ENCODE peak calls at places on chromosome 5, in nine cellular contexts. S is progenitor cell of endocrine pancreas; M is HFF-Myc; Z is activated T-cell treated with anti-CD3 and anti-CD28 coated beads, Interleukin-2, amount 50 U/mL, for 4 hours; E is mesenteric fat pad; W is colonic mucosa; H is NCI-H774; T is NCI-H2081; Y is SW 1271. O is an unnamed sample.

GRCh38 chr5:5374034-5374715 is 48.3 kb upstream of the ICE1 start:
- DNase-seq in S (no peak), Y (no peak), M (no peak), Z (no peak), H (no peak), E (no peak), W (no peak), T (no peak), O (peak; percentile 22)

GRCh38 chr5:136420168-136420916 is 55.0 kb upstream of the TRPC7 start:
- DNase-seq in Y (no peak), M (no peak), E (no peak), H (peak; percentile 34), S (no peak), Z (no peak), W (no peak), T (peak; percentile 81), O (no peak)

GRCh38 chr5:105659396-105659795 is 2011.3 kb downstream of the EFNA5 start:
- DNase-seq in T (no peak), S (no peak), Z (no peak), W (no peak), H (no peak), M (no peak), E (no peak), Y (no peak), O (no peak)

GRCh38 chr5:54624671-54625583 is 107.4 kb downstream of the SNX18 start:
- DNase-seq in Z (no peak), M (no peak), H (no peak), W (no peak), S (no peak), T (no peak), Y (no peak), E (no peak), O (peak; percentile 79)

GRCh38 chr5:158874814-158875213 is 224.9 kb downstream of the EBF1 start:
- DNase-seq in T (peak; percentile 2), Z (no peak), E (no peak), S (no peak), M (no peak), Y (no peak), H (no peak), W (no peak), O (peak; percentile 40)

GRCh38 chr5:81789033-81789432 is 38.1 kb upstream of the SSBP2 start:
- DNase-seq in E (no peak), M (no peak), S (no peak), T (no peak), H (no peak), W (no peak), Z (no peak), Y (no peak), O (peak; percentile 29)

GRCh38 chr5:59180515-59180914 is 597.6 kb downstream of the RAB3C start:
- DNase-seq in S (no peak), M (no peak), Y (no peak), E (no peak), H (no peak), T (no peak), Z (no peak), W (no peak), O (no peak)

GRCh38 chr5:154312571-154312970 is 122.0 kb downstream of the GALNT10 start:
- DNase-seq in Y (no peak), E (no peak), S (no peak), Z (no peak), M (no peak), W (no peak), T (no peak), H (no peak), O (peak; percentile 31)

GRCh38 chr5:126881821-126882220 is 104.9 kb downstream of the LMNB1 start:
- DNase-seq in H (no peak), W (no peak), Y (no peak), Z (no peak), S (no peak), M (no peak), E (no peak), T (no peak), O (no peak)

GRCh38 chr5:170315154-170315553 is 17.6 kb upstream of the LCP2 start:
- DNase-seq in T (no peak), S (no peak), Z (no peak), Y (no peak), W (no peak), E (no peak), M (no peak), H (no peak), O (peak; percentile 60)

GRCh38 chr5:132298813-132299212 is 4.6 kb downstream of the SLC22A4 start:
- DNase-seq in E (no peak), M (no peak), Y (no peak), T (no peak), H (no peak), S (no peak), W (no peak), Z (no peak), O (no peak)

GRCh38 chr5:169637856-169638190 is 748 bp downstream of the DOCK2 start:
- DNase-seq in W (peak; percentile 43), H (no peak), S (no peak), M (no peak), T (no peak), E (no peak), Y (no peak), Z (peak; percentile 62), O (no peak)

GRCh38 chr5:160486573-160486972 is 64.9 kb downstream of the PTTG1 start:
- DNase-seq in Z (no peak), M (no peak), Y (no peak), S (no peak), E (no peak), H (no peak), W (no peak), T (no peak), O (no peak)

GRCh38 chr5:179953934-179954833 is 46.5 kb upstream of the TBC1D9B start:
- DNase-seq in Z (no peak), M (no peak), T (no peak), E (no peak), Y (no peak), S (no peak), W (no peak), H (no peak), O (peak; percentile 9)

GRCh38 chr5:96968614-96969013 is 32.7 kb downstream of the LNPEP start:
- DNase-seq in Y (no peak), H (no peak), E (no peak), M (peak; percentile 12), S (no peak), Z (no peak), W (no peak), T (peak; percentile 2), O (no peak)

GRCh38 chr5:140342287-140342686 is 4.1 kb downstream of the HBEGF start:
- DNase-seq in H (no peak), E (no peak), S (no peak), Y (no peak), W (no peak), Z (no peak), M (no peak), T (no peak), O (no peak)

GRCh38 chr5:151151793-151152192 is 5.8 kb downstream of the ANXA6 start:
- DNase-seq in S (no peak), Y (no peak), W (no peak), T (no peak), M (no peak), H (no peak), E (no peak), Z (no peak), O (peak; percentile 39)